ENCODE peak calls at places on chromosomes 11 and 22, in nine cellular contexts. One of them, this sample, is unnamed.

GRCh38 chr11:125272092-125272491 is 107.5 kb downstream of the PKNOX2 start:
- DNase-seq in M059J: no peak
- DNase-seq in psoas muscle: no peak
- DNase-seq in stimulated activated CD4-positive, alpha-beta T cell treated with anti-CD3 and anti-CD28 coated beads, Interleukin-12 subunit alpha, Interleukin-12 subunit beta, amount 100 ng/mL, for 4 hours: no peak
- DNase-seq in PC-9: no peak
- DNase-seq in iPS-NIHi11: no peak
- DNase-seq in CD4-positive, alpha-beta T cell: no peak
- DNase-seq in activated T-cell treated with anti-CD3 and anti-CD28 coated beads for 1 hour: no peak
- DNase-seq in HEK293T: no peak
- DNase-seq in this sample: no peak

GRCh38 chr11:73759520-73760065 is 1.3 kb downstream of the RAB6A start:
- DNase-seq in M059J: peak
- DNase-seq in psoas muscle: no peak
- DNase-seq in stimulated activated CD4-positive, alpha-beta T cell treated with anti-CD3 and anti-CD28 coated beads, Interleukin-12 subunit alpha, Interleukin-12 subunit beta, amount 100 ng/mL, for 4 hours: no peak
- DNase-seq in PC-9: no peak
- DNase-seq in iPS-NIHi11: no peak
- DNase-seq in CD4-positive, alpha-beta T cell: no peak
- DNase-seq in activated T-cell treated with anti-CD3 and anti-CD28 coated beads for 1 hour: no peak
- DNase-seq in HEK293T: no peak
- DNase-seq in this sample: no peak

GRCh38 chr22:26168934-26169311 is 339 bp upstream of the SEZ6L start:
- DNase-seq in M059J: no peak
- DNase-seq in psoas muscle: peak
- DNase-seq in stimulated activated CD4-positive, alpha-beta T cell treated with anti-CD3 and anti-CD28 coated beads, Interleukin-12 subunit alpha, Interleukin-12 subunit beta, amount 100 ng/mL, for 4 hours: no peak
- DNase-seq in PC-9: no peak
- DNase-seq in iPS-NIHi11: no peak
- DNase-seq in CD4-positive, alpha-beta T cell: no peak
- DNase-seq in activated T-cell treated with anti-CD3 and anti-CD28 coated beads for 1 hour: no peak
- DNase-seq in HEK293T: no peak
- DNase-seq in this sample: no peak

GRCh38 chr22:49971232-49972162 is 10.9 kb downstream of the PIM3 start:
- DNase-seq in M059J: peak
- DNase-seq in psoas muscle: peak
- DNase-seq in stimulated activated CD4-positive, alpha-beta T cell treated with anti-CD3 and anti-CD28 coated beads, Interleukin-12 subunit alpha, Interleukin-12 subunit beta, amount 100 ng/mL, for 4 hours: peak
- DNase-seq in PC-9: peak
- DNase-seq in iPS-NIHi11: peak
- DNase-seq in CD4-positive, alpha-beta T cell: no peak
- DNase-seq in activated T-cell treated with anti-CD3 and anti-CD28 coated beads for 1 hour: no peak
- DNase-seq in HEK293T: no peak
- DNase-seq in this sample: peak

GRCh38 chr11:84316866-84317560 is 1030.8 kb upstream of the CCDC90B start:
- DNase-seq in M059J: peak
- DNase-seq in psoas muscle: no peak
- DNase-seq in stimulated activated CD4-positive, alpha-beta T cell treated with anti-CD3 and anti-CD28 coated beads, Interleukin-12 subunit alpha, Interleukin-12 subunit beta, amount 100 ng/mL, for 4 hours: no peak
- DNase-seq in PC-9: no peak
- DNase-seq in iPS-NIHi11: no peak
- DNase-seq in CD4-positive, alpha-beta T cell: no peak
- DNase-seq in activated T-cell treated with anti-CD3 and anti-CD28 coated beads for 1 hour: no peak
- DNase-seq in HEK293T: no peak
- DNase-seq in this sample: peak

GRCh38 chr11:48043111-48043997 is 63.0 kb downstream of the PTPRJ start:
- DNase-seq in M059J: no peak
- DNase-seq in psoas muscle: no peak
- DNase-seq in stimulated activated CD4-positive, alpha-beta T cell treated with anti-CD3 and anti-CD28 coated beads, Interleukin-12 subunit alpha, Interleukin-12 subunit beta, amount 100 ng/mL, for 4 hours: no peak
- DNase-seq in PC-9: no peak
- DNase-seq in iPS-NIHi11: no peak
- DNase-seq in CD4-positive, alpha-beta T cell: no peak
- DNase-seq in activated T-cell treated with anti-CD3 and anti-CD28 coated beads for 1 hour: no peak
- DNase-seq in HEK293T: no peak
- DNase-seq in this sample: no peak

GRCh38 chr11:29300441-29300840 is 716.4 kb downstream of the KCNA4 start:
- DNase-seq in M059J: peak
- DNase-seq in psoas muscle: no peak
- DNase-seq in stimulated activated CD4-positive, alpha-beta T cell treated with anti-CD3 and anti-CD28 coated beads, Interleukin-12 subunit alpha, Interleukin-12 subunit beta, amount 100 ng/mL, for 4 hours: no peak
- DNase-seq in PC-9: no peak
- DNase-seq in iPS-NIHi11: no peak
- DNase-seq in CD4-positive, alpha-beta T cell: no peak
- DNase-seq in activated T-cell treated with anti-CD3 and anti-CD28 coated beads for 1 hour: no peak
- DNase-seq in HEK293T: no peak
- DNase-seq in this sample: no peak

GRCh38 chr11:65976216-65977176 is 15.0 kb downstream of the SART1 start:
- DNase-seq in M059J: no peak
- DNase-seq in psoas muscle: no peak
- DNase-seq in stimulated activated CD4-positive, alpha-beta T cell treated with anti-CD3 and anti-CD28 coated beads, Interleukin-12 subunit alpha, Interleukin-12 subunit beta, amount 100 ng/mL, for 4 hours: no peak
- DNase-seq in PC-9: no peak
- DNase-seq in iPS-NIHi11: no peak
- DNase-seq in CD4-positive, alpha-beta T cell: no peak
- DNase-seq in activated T-cell treated with anti-CD3 and anti-CD28 coated beads for 1 hour: no peak
- DNase-seq in HEK293T: no peak
- DNase-seq in this sample: no peak

GRCh38 chr11:48004456-48004855 is 24.1 kb downstream of the PTPRJ start:
- DNase-seq in M059J: no peak
- DNase-seq in psoas muscle: no peak
- DNase-seq in stimulated activated CD4-positive, alpha-beta T cell treated with anti-CD3 and anti-CD28 coated beads, Interleukin-12 subunit alpha, Interleukin-12 subunit beta, amount 100 ng/mL, for 4 hours: no peak
- DNase-seq in PC-9: no peak
- DNase-seq in iPS-NIHi11: no peak
- DNase-seq in CD4-positive, alpha-beta T cell: no peak
- DNase-seq in activated T-cell treated with anti-CD3 and anti-CD28 coated beads for 1 hour: no peak
- DNase-seq in HEK293T: no peak
- DNase-seq in this sample: no peak

GRCh38 chr11:328012-328411 is 7.4 kb upstream of the IFITM3 start:
- DNase-seq in M059J: no peak
- DNase-seq in psoas muscle: no peak
- DNase-seq in stimulated activated CD4-positive, alpha-beta T cell treated with anti-CD3 and anti-CD28 coated beads, Interleukin-12 subunit alpha, Interleukin-12 subunit beta, amount 100 ng/mL, for 4 hours: no peak
- DNase-seq in PC-9: no peak
- DNase-seq in iPS-NIHi11: no peak
- DNase-seq in CD4-positive, alpha-beta T cell: no peak
- DNase-seq in activated T-cell treated with anti-CD3 and anti-CD28 coated beads for 1 hour: no peak
- DNase-seq in HEK293T: no peak
- DNase-seq in this sample: no peak

GRCh38 chr11:117492578-117493251 is 165.1 kb downstream of the CEP164 start:
- DNase-seq in M059J: no peak
- DNase-seq in psoas muscle: no peak
- DNase-seq in stimulated activated CD4-positive, alpha-beta T cell treated with anti-CD3 and anti-CD28 coated beads, Interleukin-12 subunit alpha, Interleukin-12 subunit beta, amount 100 ng/mL, for 4 hours: no peak
- DNase-seq in PC-9: no peak
- DNase-seq in iPS-NIHi11: peak
- DNase-seq in CD4-positive, alpha-beta T cell: no peak
- DNase-seq in activated T-cell treated with anti-CD3 and anti-CD28 coated beads for 1 hour: no peak
- DNase-seq in HEK293T: no peak
- DNase-seq in this sample: no peak

GRCh38 chr11:40328890-40329617 is 1130.4 kb downstream of the LRRC4C start:
- DNase-seq in M059J: peak
- DNase-seq in psoas muscle: peak
- DNase-seq in stimulated activated CD4-positive, alpha-beta T cell treated with anti-CD3 and anti-CD28 coated beads, Interleukin-12 subunit alpha, Interleukin-12 subunit beta, amount 100 ng/mL, for 4 hours: no peak
- DNase-seq in PC-9: peak
- DNase-seq in iPS-NIHi11: peak
- DNase-seq in CD4-positive, alpha-beta T cell: no peak
- DNase-seq in activated T-cell treated with anti-CD3 and anti-CD28 coated beads for 1 hour: no peak
- DNase-seq in HEK293T: no peak
- DNase-seq in this sample: no peak

GRCh38 chr11:65576867-65577755 is 1.3 kb downstream of the EHBP1L1 start:
- DNase-seq in M059J: peak
- DNase-seq in psoas muscle: peak
- DNase-seq in stimulated activated CD4-positive, alpha-beta T cell treated with anti-CD3 and anti-CD28 coated beads, Interleukin-12 subunit alpha, Interleukin-12 subunit beta, amount 100 ng/mL, for 4 hours: no peak
- DNase-seq in PC-9: peak
- DNase-seq in iPS-NIHi11: no peak
- DNase-seq in CD4-positive, alpha-beta T cell: no peak
- DNase-seq in activated T-cell treated with anti-CD3 and anti-CD28 coated beads for 1 hour: no peak
- DNase-seq in HEK293T: no peak
- DNase-seq in this sample: no peak

GRCh38 chr11:1830500-1831223 is 4.1 kb upstream of the SYT8 start:
- DNase-seq in M059J: no peak
- DNase-seq in psoas muscle: no peak
- DNase-seq in stimulated activated CD4-positive, alpha-beta T cell treated with anti-CD3 and anti-CD28 coated beads, Interleukin-12 subunit alpha, Interleukin-12 subunit beta, amount 100 ng/mL, for 4 hours: no peak
- DNase-seq in PC-9: peak
- DNase-seq in iPS-NIHi11: no peak
- DNase-seq in CD4-positive, alpha-beta T cell: no peak
- DNase-seq in activated T-cell treated with anti-CD3 and anti-CD28 coated beads for 1 hour: no peak
- DNase-seq in HEK293T: no peak
- DNase-seq in this sample: no peak

GRCh38 chr11:78011301-78011700 is 11.8 kb downstream of the KCTD14 start:
- DNase-seq in M059J: no peak
- DNase-seq in psoas muscle: no peak
- DNase-seq in stimulated activated CD4-positive, alpha-beta T cell treated with anti-CD3 and anti-CD28 coated beads, Interleukin-12 subunit alpha, Interleukin-12 subunit beta, amount 100 ng/mL, for 4 hours: no peak
- DNase-seq in PC-9: no peak
- DNase-seq in iPS-NIHi11: no peak
- DNase-seq in CD4-positive, alpha-beta T cell: no peak
- DNase-seq in activated T-cell treated with anti-CD3 and anti-CD28 coated beads for 1 hour: no peak
- DNase-seq in HEK293T: no peak
- DNase-seq in this sample: no peak

GRCh38 chr11:84909740-84910139 is 717.4 kb downstream of the DLG2 start:
- DNase-seq in M059J: no peak
- DNase-seq in psoas muscle: no peak
- DNase-seq in stimulated activated CD4-positive, alpha-beta T cell treated with anti-CD3 and anti-CD28 coated beads, Interleukin-12 subunit alpha, Interleukin-12 subunit beta, amount 100 ng/mL, for 4 hours: no peak
- DNase-seq in PC-9: no peak
- DNase-seq in iPS-NIHi11: no peak
- DNase-seq in CD4-positive, alpha-beta T cell: no peak
- DNase-seq in activated T-cell treated with anti-CD3 and anti-CD28 coated beads for 1 hour: no peak
- DNase-seq in HEK293T: no peak
- DNase-seq in this sample: no peak

GRCh38 chr22:44586337-44586990 is 88.4 kb upstream of the RTL6 start:
- DNase-seq in M059J: no peak
- DNase-seq in psoas muscle: no peak
- DNase-seq in stimulated activated CD4-positive, alpha-beta T cell treated with anti-CD3 and anti-CD28 coated beads, Interleukin-12 subunit alpha, Interleukin-12 subunit beta, amount 100 ng/mL, for 4 hours: no peak
- DNase-seq in PC-9: peak
- DNase-seq in iPS-NIHi11: no peak
- DNase-seq in CD4-positive, alpha-beta T cell: no peak
- DNase-seq in activated T-cell treated with anti-CD3 and anti-CD28 coated beads for 1 hour: no peak
- DNase-seq in HEK293T: no peak
- DNase-seq in this sample: no peak

This sample was measured in frontal cortex.